ENCODE peak calls at places on chromosomes 13 and 19, in eight cellular contexts. P is neural progenitor cell, I is body of pancreas, W is left ventricle myocardium inferior, Q is transverse colon, M is suprapubic skin, R is dorsolateral prefrontal cortex, Y is endodermal cell. N is an unnamed sample.

GRCh38 chr19:3285647-3286176 is 61.3 kb downstream of the CELF5 start:
- DNase-seq in P (no peak), I (no peak), W (no peak), Q (no peak), M (no peak), R (no peak), Y (no peak), N (no peak)

GRCh38 chr13:97810152-97810551 is 143.3 kb upstream of the IPO5 start:
- DNase-seq in P (peak; percentile 15), I (no peak), W (no peak), Q (no peak), M (no peak), R (no peak), Y (no peak), N (no peak)

GRCh38 chr13:29543230-29544215 is 52.0 kb downstream of the SLC7A1 start:
- DNase-seq in P (no peak), I (no peak), W (no peak), Q (no peak), M (no peak), R (no peak), Y (peak; percentile 71), N (no peak)

GRCh38 chr19:18386543-18387251 is 739 bp downstream of the GDF15 start:
- DNase-seq in P (no peak), I (no peak), W (no peak), Q (peak; percentile 57), M (no peak), R (no peak), Y (no peak), N (no peak)

GRCh38 chr19:48636859-48637448 is at the start of gene DBP:
- DNase-seq in P (no peak), I (peak; percentile 64), W (peak; percentile 62), Q (peak; percentile 62), M (no peak), R (no peak), Y (peak; percentile 83), N (no peak)

GRCh38 chr19:13965926-13966683 is 13.8 kb downstream of the DCAF15 start:
- DNase-seq in P (no peak), I (no peak), W (no peak), Q (no peak), M (no peak), R (no peak), Y (peak; percentile 48), N (no peak)

GRCh38 chr19:18771328-18772242 is 19.5 kb downstream of the COMP start:
- DNase-seq in P (peak; percentile 66), I (no peak), W (no peak), Q (no peak), M (no peak), R (no peak), Y (peak; percentile 80), N (no peak)

GRCh38 chr19:49340865-49341718 is 5.9 kb downstream of the CD37 start:
- DNase-seq in P (no peak), I (no peak), W (no peak), Q (no peak), M (no peak), R (peak; percentile 33), Y (peak; percentile 48), N (no peak)

GRCh38 chr19:51201712-51202111 is 23.2 kb upstream of the CD33 start:
- DNase-seq in P (no peak), I (no peak), W (no peak), Q (no peak), M (no peak), R (no peak), Y (no peak), N (no peak)

GRCh38 chr19:40322271-40322610 is 26.0 kb downstream of the C19orf47 start:
- DNase-seq in P (no peak), I (no peak), W (no peak), Q (no peak), M (no peak), R (peak; percentile 35), Y (no peak), N (no peak)

GRCh38 chr13:51689597-51689996 is 105.3 kb downstream of the WDFY2 start:
- DNase-seq in P (peak; percentile 27), I (no peak), W (no peak), Q (no peak), M (no peak), R (no peak), Y (no peak), N (no peak)

GRCh38 chr13:99265823-99266426 is 7.7 kb upstream of the GPR18 start:
- DNase-seq in P (peak; percentile 56), I (no peak), W (no peak), Q (no peak), M (no peak), R (no peak), Y (no peak), N (no peak)

GRCh38 chr19:45159204-45159970 is 1.4 kb downstream of the NKPD1 start:
- DNase-seq in P (no peak), I (no peak), W (no peak), Q (no peak), M (no peak), R (no peak), Y (no peak), N (no peak)

GRCh38 chr13:100356889-100357288 is 231.7 kb downstream of the GGACT start:
- DNase-seq in P (no peak), I (no peak), W (no peak), Q (no peak), M (no peak), R (no peak), Y (no peak), N (no peak)

GRCh38 chr19:6041991-6042421 is 64.1 kb upstream of the RANBP3 start:
- DNase-seq in P (no peak), I (no peak), W (no peak), Q (no peak), M (peak; percentile 52), R (peak; percentile 73), Y (no peak), N (no peak)

GRCh38 chr19:13613447-13613846 is 107.2 kb upstream of the CACNA1A start:
- DNase-seq in P (no peak), I (peak; percentile 16), W (no peak), Q (no peak), M (no peak), R (no peak), Y (no peak), N (no peak)

GRCh38 chr13:26019881-26020535 is 31.8 kb downstream of the SHISA2 start:
- DNase-seq in P (no peak), I (no peak), W (no peak), Q (no peak), M (no peak), R (no peak), Y (no peak), N (no peak)

GRCh38 chr19:1854542-1855039 is 6.3 kb upstream of the REXO1 start:
- DNase-seq in P (peak; percentile 72), I (no peak), W (peak; percentile 74), Q (peak; percentile 36), M (no peak), R (no peak), Y (no peak), N (no peak)

GRCh38 chr19:1855040-1855827 is 7.0 kb upstream of the REXO1 start:
- DNase-seq in P (peak; percentile 93), I (peak; percentile 84), W (peak; percentile 93), Q (peak; percentile 96), M (peak; percentile 96), R (peak; percentile 81), Y (peak; percentile 99), N (peak; percentile 53)

GRCh38 chr19:1856698-1857603 is 6.4 kb downstream of the KLF16 start:
- DNase-seq in P (peak; percentile 44), I (peak; percentile 91), W (peak; percentile 82), Q (peak; percentile 96), M (peak; percentile 93), R (no peak), Y (peak; percentile 91), N (peak; percentile 63)

GRCh38 chr19:1856345-1856697 is 7.1 kb downstream of the KLF16 start:
- DNase-seq in P (no peak), I (peak; percentile 10), W (no peak), Q (no peak), M (no peak), R (no peak), Y (no peak), N (no peak)

DNA sequence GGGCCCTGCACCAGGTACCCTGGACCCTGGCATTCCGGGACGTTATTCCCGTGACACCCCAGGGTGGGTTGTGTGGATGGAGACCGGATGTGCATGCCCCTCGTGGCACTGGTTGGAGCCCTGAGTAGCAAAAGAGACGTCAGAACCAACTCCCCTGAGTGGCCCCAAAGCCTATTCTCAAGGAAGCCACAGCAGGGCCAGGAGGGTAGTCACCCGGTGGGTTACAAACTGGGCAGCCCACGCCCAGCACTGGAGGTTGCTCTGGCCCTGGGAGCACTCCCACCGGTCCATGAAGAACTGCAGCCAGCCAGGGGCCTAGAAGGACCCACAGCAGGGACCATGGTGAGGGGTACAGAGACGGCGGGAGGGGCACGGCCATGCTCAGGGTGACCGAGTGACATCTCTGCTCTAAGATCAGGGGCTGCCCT is 7.5 kb downstream of the KLF16 start:
- DNase-seq in P (no peak), I (peak; percentile 15), W (no peak), Q (no peak), M (no peak), R (no peak), Y (peak; percentile 65), N (no peak)
- H3K4me3 ChIP-seq in P (no peak overlapping the region), I (no peak overlapping the region), W (peak overlapping the region; percentile 69), Q (no peak overlapping the region), M (peak overlapping the region; percentile 56), R (peak overlapping the region; percentile 58), Y (peak overlapping the region; percentile 40), N (peak overlapping the region; percentile 45)

GRCh38 chr19:30225615-30226463 is 146.3 kb upstream of the ZNF536 start:
- DNase-seq in P (peak; percentile 60), I (no peak), W (no peak), Q (no peak), M (no peak), R (no peak), Y (no peak), N (no peak)
- H3K4me3 ChIP-seq in P (peak overlapping the region; percentile 71), I (no peak overlapping the region), W (peak overlapping the region; percentile 71), Q (peak overlapping the region; percentile 23), M (peak overlapping the region; percentile 64), R (peak overlapping the region; percentile 72), Y (no peak overlapping the region), N (no peak overlapping the region)

DNA sequence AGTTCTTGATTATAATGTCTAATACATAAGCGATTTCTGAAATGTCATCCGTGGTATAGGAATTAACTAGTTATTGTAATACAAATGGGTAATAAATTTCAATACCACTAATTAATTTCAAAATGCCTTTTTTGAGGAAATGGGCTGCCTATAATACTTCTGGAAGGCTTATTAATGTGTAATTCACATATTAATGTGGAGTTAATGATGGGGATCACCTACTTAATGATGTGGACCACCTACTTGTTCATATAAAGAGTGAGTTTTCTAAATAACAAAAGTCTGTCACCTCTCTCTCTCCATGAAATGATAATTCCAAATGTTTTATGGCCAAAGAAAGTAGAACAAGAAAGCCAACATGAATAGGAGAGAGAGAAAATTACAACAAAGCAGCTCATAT is 913.8 kb upstream of the GPC6 start:
- DNase-seq in P (no peak), I (no peak), W (no peak), Q (no peak), M (no peak), R (no peak), Y (no peak), N (no peak)
- H3K4me3 ChIP-seq in P (no peak overlapping the region), I (no peak overlapping the region), W (no peak overlapping the region), Q (no peak overlapping the region), M (no peak overlapping the region), R (no peak overlapping the region), Y (no peak overlapping the region), N (no peak overlapping the region)

GRCh38 chr13:111612918-111613317 is 292.5 kb downstream of the TEX29 start:
- DNase-seq in P (no peak), I (no peak), W (no peak), Q (no peak), M (no peak), R (no peak), Y (no peak), N (no peak)
- H3K4me3 ChIP-seq in P (no peak overlapping the region), I (no peak overlapping the region), W (no peak overlapping the region), Q (no peak overlapping the region), M (no peak overlapping the region), R (no peak overlapping the region), Y (no peak overlapping the region), N (no peak overlapping the region)

N was measured in LNCaP clone FGC.